ENCODE peak calls at places on chromosomes 3 and 15, in seven cellular contexts. L, U, O, D, T, E and W are unnamed samples.

GRCh38 chr15:78917888-78918287 is 27.0 kb downstream of the CTSH start:
- DNase-seq in L (no peak), U (no peak), O (no peak), D (no peak), T (no peak), E (no peak), W (no peak)

GRCh38 chr15:65077981-65078352 is 1.4 kb downstream of the KBTBD13 start:
- DNase-seq in L (no peak), U (peak; percentile 58), O (peak; percentile 94), D (peak; percentile 61), T (peak; percentile 63), E (no peak), W (peak; percentile 82)

GRCh38 chr3:5576277-5577011 is 388.9 kb downstream of the EDEM1 start:
- DNase-seq in L (no peak), U (no peak), O (no peak), D (no peak), T (no peak), E (no peak), W (no peak)

GRCh38 chr15:53522878-53523455 is 236.5 kb downstream of the WDR72 start:
- DNase-seq in L (peak; percentile 15), U (no peak), O (no peak), D (no peak), T (no peak), E (no peak), W (no peak)

GRCh38 chr3:46861293-46861995 is 1.8 kb downstream of the MYL3 start:
- DNase-seq in L (no peak), U (no peak), O (no peak), D (no peak), T (peak; percentile 46), E (peak; percentile 18), W (peak; percentile 47)

GRCh38 chr3:189588061-189588817 is 43.0 kb upstream of the TP63 start:
- DNase-seq in L (no peak), U (no peak), O (no peak), D (no peak), T (no peak), E (no peak), W (no peak)

GRCh38 chr15:80736571-80736970 is 41.5 kb downstream of the ABHD17C start:
- DNase-seq in L (peak; percentile 42), U (peak; percentile 70), O (no peak), D (no peak), T (no peak), E (no peak), W (no peak)

GRCh38 chr3:72247645-72248388 is 462.9 kb upstream of the PROK2 start:
- DNase-seq in L (peak; percentile 34), U (no peak), O (no peak), D (no peak), T (no peak), E (no peak), W (no peak)

GRCh38 chr3:157248590-157249425 is 88.9 kb upstream of the CCNL1 start:
- DNase-seq in L (no peak), U (peak; percentile 94), O (no peak), D (no peak), T (no peak), E (peak; percentile 10), W (no peak)

GRCh38 chr15:63891079-63891762 is 57.5 kb upstream of the HERC1 start:
- DNase-seq in L (peak; percentile 70), U (peak; percentile 90), O (peak; percentile 92), D (peak; percentile 80), T (peak; percentile 76), E (peak; percentile 73), W (peak; percentile 93)

GRCh38 chr15:63888146-63888545 is 54.4 kb upstream of the HERC1 start:
- DNase-seq in L (no peak), U (no peak), O (no peak), D (no peak), T (no peak), E (no peak), W (no peak)

GRCh38 chr15:63888823-63889222 is 55.1 kb upstream of the HERC1 start:
- DNase-seq in L (no peak), U (no peak), O (no peak), D (no peak), T (no peak), E (no peak), W (no peak)

GRCh38 chr15:63890617-63891016 is 56.9 kb upstream of the HERC1 start:
- DNase-seq in L (no peak), U (no peak), O (no peak), D (no peak), T (no peak), E (no peak), W (no peak)

GRCh38 chr15:63889831-63890230 is 56.1 kb upstream of the HERC1 start:
- DNase-seq in L (no peak), U (no peak), O (no peak), D (no peak), T (no peak), E (no peak), W (no peak)
- H3K4me1 ChIP-seq in L (no peaks in the 10 kb centered on the region), U (no peaks in the 10 kb centered on the region), O (no peaks in the 10 kb centered on the region), D (no peaks in the 10 kb centered on the region), T (no peaks in the 10 kb centered on the region), E (peaks cover 6% of the 10 kb centered on the region), W (peaks cover 49% of the 10 kb centered on the region)

DNA sequence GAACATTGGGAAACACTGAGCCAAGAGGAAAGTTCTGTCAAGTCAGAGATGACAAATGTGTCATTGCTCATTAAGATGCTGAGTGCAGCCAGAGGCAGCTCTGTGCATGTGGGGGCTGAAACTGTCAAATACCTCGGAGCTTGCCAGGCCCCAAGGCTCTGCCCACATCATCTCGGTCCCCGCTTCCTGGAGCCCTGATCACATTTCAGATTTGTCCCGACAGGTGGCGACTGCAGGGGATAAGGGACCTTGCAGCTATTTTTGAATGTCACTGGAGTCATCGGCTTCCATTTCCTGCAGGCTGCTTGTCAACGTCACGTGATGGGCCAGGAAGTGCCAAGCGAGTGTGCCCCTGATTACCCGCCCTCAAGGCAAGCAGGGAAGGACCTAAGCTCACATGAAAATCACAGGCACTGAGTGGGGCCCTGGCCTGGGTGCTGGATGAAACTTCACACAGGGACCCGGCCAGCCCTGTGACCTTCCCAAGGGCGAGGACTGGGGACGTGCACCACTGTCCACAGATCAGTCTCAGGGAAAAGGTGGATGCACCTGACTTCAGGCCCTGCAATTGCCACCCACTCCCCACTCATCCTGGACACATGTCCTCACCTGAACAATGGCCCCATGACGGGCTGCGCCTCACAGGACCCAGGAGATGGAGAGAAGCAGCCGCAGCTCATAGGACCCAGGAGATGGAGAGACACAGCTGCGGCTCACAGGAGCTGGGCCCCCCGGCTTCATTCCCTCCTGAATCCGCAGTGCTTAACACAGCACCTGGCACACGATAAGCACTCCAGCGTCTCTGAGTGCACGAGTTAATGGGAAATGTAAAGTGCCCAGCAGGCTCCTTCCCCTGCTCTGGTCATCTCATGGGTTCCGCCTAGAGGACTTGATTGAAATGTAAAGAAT is 73.4 kb downstream of the NUP210 start:
- DNase-seq in L (no peak), U (no peak), O (peak; percentile 78), D (peak; percentile 52), T (no peak), E (no peak), W (peak; percentile 86)
- TF ChIP-seq CTCF in L (no peak), U (no peak), O (peak; percentile 35), D (no peak), T (no peak), E (no peak), W (peak; percentile 52)

DNA sequence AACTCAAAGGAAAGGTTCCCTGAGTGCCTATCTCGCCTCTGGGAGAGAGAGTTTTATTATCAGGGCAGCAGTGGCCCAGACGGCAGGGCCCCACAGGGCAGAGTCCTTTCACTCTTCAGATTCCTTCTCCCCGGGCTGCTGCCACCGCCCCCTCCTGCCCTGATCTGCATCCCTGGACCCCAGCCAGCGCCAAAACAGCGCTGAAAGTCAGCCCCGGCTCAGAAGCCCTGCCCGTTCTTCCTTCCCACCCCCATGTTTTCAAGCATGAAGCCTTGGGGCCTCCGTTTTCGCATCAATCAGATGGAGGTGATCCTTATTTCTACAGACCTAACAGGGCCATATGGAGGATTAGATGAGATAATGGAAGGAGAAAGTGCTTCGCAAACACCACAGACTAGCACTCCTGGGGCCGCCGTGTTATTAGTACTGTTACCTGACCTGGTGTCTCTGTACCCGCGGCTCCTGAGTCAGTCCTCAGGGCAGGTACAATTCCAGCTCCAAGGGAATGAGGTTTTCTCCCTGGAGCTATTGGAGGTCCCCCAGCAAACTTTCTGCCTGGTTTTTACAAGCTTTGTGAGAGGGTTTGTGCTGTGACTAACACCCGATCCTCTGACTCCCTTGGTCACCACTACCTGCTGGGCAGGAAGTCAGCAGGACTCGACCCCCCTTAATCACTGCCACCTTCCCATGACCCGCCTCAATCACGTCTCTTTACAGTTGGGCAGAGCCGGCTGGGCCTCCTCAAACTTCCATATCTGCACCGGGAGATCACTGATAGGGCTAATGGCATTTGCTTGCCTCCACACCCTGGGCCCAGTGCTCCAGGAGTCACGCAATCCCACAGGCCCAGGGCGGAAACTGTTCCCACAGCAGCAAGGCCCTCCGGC is 39.5 kb upstream of the TSEN2 start:
- DNase-seq in L (no peak), U (no peak), O (peak; percentile 40), D (peak; percentile 82), T (no peak), E (peak; percentile 78), W (no peak)
- TF ChIP-seq POLR2AphosphoS5 in L (no peak), U (no peak), O (no peak), D (no peak), T (no peak), E (no peak), W (no peak)

DNA sequence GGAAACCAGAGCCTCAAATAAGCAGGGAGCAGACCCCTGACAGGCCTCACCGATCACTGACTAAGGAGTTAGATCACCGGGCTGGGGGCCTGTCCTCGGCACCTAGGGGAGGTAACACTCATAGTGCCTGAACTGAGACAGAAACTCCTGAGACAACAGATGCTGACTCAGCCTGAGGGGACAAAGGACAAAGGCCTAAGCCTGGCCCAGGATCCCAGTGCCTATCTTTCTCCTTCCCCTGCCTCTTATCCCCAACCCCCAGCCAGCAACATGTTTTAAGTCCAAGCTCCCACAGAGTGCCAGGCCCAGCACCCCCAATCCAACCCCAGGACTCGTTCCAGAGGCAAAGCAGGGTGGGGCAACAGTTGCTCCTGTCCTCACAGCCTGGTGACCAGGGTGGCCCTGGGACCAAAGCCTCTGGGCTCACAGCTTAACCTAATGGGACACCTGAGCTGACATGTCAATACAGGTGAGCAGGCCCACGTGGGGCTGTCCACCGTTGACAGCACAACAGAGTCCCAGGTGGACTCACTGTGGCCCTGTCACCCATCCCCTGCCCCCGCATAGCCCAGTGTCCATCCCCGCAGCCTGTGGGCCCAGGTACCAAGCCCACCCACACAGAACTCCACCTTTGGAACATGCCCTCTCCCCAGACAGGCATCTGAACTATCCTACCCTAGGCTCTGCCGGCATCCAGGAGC is 37.4 kb downstream of the ADCY5 start:
- DNase-seq in L (no peak), U (no peak), O (no peak), D (no peak), T (no peak), E (no peak), W (no peak)
- H3K4me1 ChIP-seq in L (peaks cover 2% of the 10 kb centered on the region), U (no peaks in the 10 kb centered on the region), O (peaks cover under 1% of the 10 kb centered on the region), D (no peaks in the 10 kb centered on the region), T (no peaks in the 10 kb centered on the region), E (no peaks in the 10 kb centered on the region), W (peaks cover 4% of the 10 kb centered on the region)

DNA sequence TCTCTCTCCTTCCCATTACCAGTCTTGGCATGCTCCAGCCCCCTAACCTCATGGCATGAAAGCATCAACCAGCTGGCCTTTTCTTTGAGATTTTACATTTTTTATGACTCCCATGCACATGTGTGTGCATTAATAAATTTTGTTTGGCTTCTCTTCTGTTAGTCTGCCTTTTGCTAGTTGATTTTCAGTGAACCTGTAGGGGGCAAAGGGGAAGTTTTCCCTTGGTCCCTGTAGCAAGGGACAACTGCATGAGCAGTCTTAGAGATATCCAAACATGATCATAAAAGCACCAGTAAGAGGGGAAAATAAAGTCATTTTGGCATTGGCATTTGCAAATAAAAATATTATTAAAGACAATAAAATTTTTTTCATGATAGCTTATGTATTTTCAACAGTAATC is 73.7 kb downstream of the OXSM start:
- DNase-seq in L (no peak), U (no peak), O (peak; percentile 25), D (no peak), T (no peak), E (no peak), W (no peak)
- TF ChIP-seq CTCF in L (no peak), U (no peak), O (peak; percentile 40), D (peak; percentile 25), T (no peak), E (no peak), W (no peak)